ENCODE peak calls at places on chromosomes 11 and 22, in eight cellular contexts. One of them, this sample, is unnamed.

GRCh38 chr11:130211781-130212401 is 52.3 kb downstream of the ST14 start:
- DNase-seq in kidney epithelial cell: no peak
- DNase-seq in pancreas: peak
- DNase-seq in foreskin fibroblast: no peak
- DNase-seq in CD4-positive, alpha-beta T cell: no peak
- DNase-seq in lung: peak
- DNase-seq in brain microvascular endothelial cell: no peak
- DNase-seq in neural crest cell: no peak
- DNase-seq in this sample: peak

GRCh38 chr11:120403966-120404365 is 67.8 kb downstream of the ARHGEF12 start:
- DNase-seq in kidney epithelial cell: no peak
- DNase-seq in pancreas: no peak
- DNase-seq in foreskin fibroblast: no peak
- DNase-seq in CD4-positive, alpha-beta T cell: no peak
- DNase-seq in lung: no peak
- DNase-seq in brain microvascular endothelial cell: no peak
- DNase-seq in neural crest cell: no peak
- DNase-seq in this sample: no peak

GRCh38 chr22:47574551-47574950 is 812.1 kb downstream of the TBC1D22A start:
- DNase-seq in kidney epithelial cell: no peak
- DNase-seq in pancreas: no peak
- DNase-seq in foreskin fibroblast: no peak
- DNase-seq in CD4-positive, alpha-beta T cell: no peak
- DNase-seq in lung: no peak
- DNase-seq in brain microvascular endothelial cell: no peak
- DNase-seq in neural crest cell: no peak
- DNase-seq in this sample: no peak

GRCh38 chr22:19723990-19724827 is 870 bp downstream of the GP1BB start:
- DNase-seq in kidney epithelial cell: no peak
- DNase-seq in pancreas: peak
- DNase-seq in foreskin fibroblast: no peak
- DNase-seq in CD4-positive, alpha-beta T cell: no peak
- DNase-seq in lung: no peak
- DNase-seq in brain microvascular endothelial cell: no peak
- DNase-seq in neural crest cell: peak
- DNase-seq in this sample: no peak

GRCh38 chr11:17978553-17979287 is 34.1 kb downstream of the SERGEF start:
- DNase-seq in kidney epithelial cell: no peak
- DNase-seq in pancreas: peak
- DNase-seq in foreskin fibroblast: peak
- DNase-seq in CD4-positive, alpha-beta T cell: no peak
- DNase-seq in lung: no peak
- DNase-seq in brain microvascular endothelial cell: peak
- DNase-seq in neural crest cell: peak
- DNase-seq in this sample: no peak

GRCh38 chr22:47192106-47192650 is 429.7 kb downstream of the TBC1D22A start:
- DNase-seq in kidney epithelial cell: no peak
- DNase-seq in pancreas: peak
- DNase-seq in foreskin fibroblast: no peak
- DNase-seq in CD4-positive, alpha-beta T cell: no peak
- DNase-seq in lung: no peak
- DNase-seq in brain microvascular endothelial cell: no peak
- DNase-seq in neural crest cell: no peak
- DNase-seq in this sample: peak

GRCh38 chr11:57913713-57914704 is 109.7 kb upstream of the OR9Q1 start:
- DNase-seq in kidney epithelial cell: no peak
- DNase-seq in pancreas: no peak
- DNase-seq in foreskin fibroblast: no peak
- DNase-seq in CD4-positive, alpha-beta T cell: no peak
- DNase-seq in lung: no peak
- DNase-seq in brain microvascular endothelial cell: no peak
- DNase-seq in neural crest cell: no peak
- DNase-seq in this sample: no peak

GRCh38 chr11:11010624-11011127 is 152.8 kb upstream of the ZBED5 start:
- DNase-seq in kidney epithelial cell: no peak
- DNase-seq in pancreas: no peak
- DNase-seq in foreskin fibroblast: no peak
- DNase-seq in CD4-positive, alpha-beta T cell: no peak
- DNase-seq in lung: no peak
- DNase-seq in brain microvascular endothelial cell: peak
- DNase-seq in neural crest cell: no peak
- DNase-seq in this sample: no peak

GRCh38 chr22:24483966-24484545 is 11.1 kb upstream of the UPB1 start:
- DNase-seq in kidney epithelial cell: no peak
- DNase-seq in pancreas: no peak
- DNase-seq in foreskin fibroblast: no peak
- DNase-seq in CD4-positive, alpha-beta T cell: no peak
- DNase-seq in lung: no peak
- DNase-seq in brain microvascular endothelial cell: no peak
- DNase-seq in neural crest cell: no peak
- DNase-seq in this sample: no peak

GRCh38 chr11:11579012-11579755 is 42.6 kb downstream of the GALNT18 start:
- DNase-seq in kidney epithelial cell: no peak
- DNase-seq in pancreas: peak
- DNase-seq in foreskin fibroblast: no peak
- DNase-seq in CD4-positive, alpha-beta T cell: no peak
- DNase-seq in lung: peak
- DNase-seq in brain microvascular endothelial cell: no peak
- DNase-seq in neural crest cell: no peak
- DNase-seq in this sample: no peak

GRCh38 chr11:86942212-86942611 is 13.0 kb downstream of the FZD4 start:
- DNase-seq in kidney epithelial cell: no peak
- DNase-seq in pancreas: no peak
- DNase-seq in foreskin fibroblast: no peak
- DNase-seq in CD4-positive, alpha-beta T cell: no peak
- DNase-seq in lung: no peak
- DNase-seq in brain microvascular endothelial cell: no peak
- DNase-seq in neural crest cell: no peak
- DNase-seq in this sample: no peak

GRCh38 chr22:32809786-32810185 is 8.3 kb downstream of the TIMP3 start:
- DNase-seq in kidney epithelial cell: no peak
- DNase-seq in pancreas: no peak
- DNase-seq in foreskin fibroblast: no peak
- DNase-seq in CD4-positive, alpha-beta T cell: no peak
- DNase-seq in lung: no peak
- DNase-seq in brain microvascular endothelial cell: no peak
- DNase-seq in neural crest cell: no peak
- DNase-seq in this sample: no peak

GRCh38 chr11:111977141-111978027 is 40.2 kb downstream of the DIXDC1 start:
- DNase-seq in kidney epithelial cell: no peak
- DNase-seq in pancreas: peak
- DNase-seq in foreskin fibroblast: peak
- DNase-seq in CD4-positive, alpha-beta T cell: peak
- DNase-seq in lung: peak
- DNase-seq in brain microvascular endothelial cell: peak
- DNase-seq in neural crest cell: peak
- DNase-seq in this sample: no peak

GRCh38 chr11:128757235-128757711 is 63.4 kb downstream of the FLI1 start:
- DNase-seq in kidney epithelial cell: no peak
- DNase-seq in pancreas: no peak
- DNase-seq in foreskin fibroblast: no peak
- DNase-seq in CD4-positive, alpha-beta T cell: peak
- DNase-seq in lung: peak
- DNase-seq in brain microvascular endothelial cell: peak
- DNase-seq in neural crest cell: no peak
- DNase-seq in this sample: no peak
- TF ChIP-seq CTCF in kidney epithelial cell: no peak
- TF ChIP-seq CTCF in pancreas: no peak
- TF ChIP-seq CTCF in foreskin fibroblast: no peak
- TF ChIP-seq CTCF in CD4-positive, alpha-beta T cell: peak
- TF ChIP-seq CTCF in lung: peak
- TF ChIP-seq CTCF in brain microvascular endothelial cell: peak
- TF ChIP-seq CTCF in neural crest cell: no peak
- TF ChIP-seq CTCF in this sample: no peak

GRCh38 chr22:22784249-22785039 is 103.2 kb upstream of the IGLL5 start:
- DNase-seq in kidney epithelial cell: no peak
- DNase-seq in pancreas: no peak
- DNase-seq in foreskin fibroblast: no peak
- DNase-seq in CD4-positive, alpha-beta T cell: no peak
- DNase-seq in lung: no peak
- DNase-seq in brain microvascular endothelial cell: no peak
- DNase-seq in neural crest cell: no peak
- DNase-seq in this sample: no peak
- TF ChIP-seq CTCF in kidney epithelial cell: no peak
- TF ChIP-seq CTCF in pancreas: no peak
- TF ChIP-seq CTCF in foreskin fibroblast: no peak
- TF ChIP-seq CTCF in CD4-positive, alpha-beta T cell: no peak
- TF ChIP-seq CTCF in lung: no peak
- TF ChIP-seq CTCF in brain microvascular endothelial cell: no peak
- TF ChIP-seq CTCF in neural crest cell: no peak
- TF ChIP-seq CTCF in this sample: no peak

DNA sequence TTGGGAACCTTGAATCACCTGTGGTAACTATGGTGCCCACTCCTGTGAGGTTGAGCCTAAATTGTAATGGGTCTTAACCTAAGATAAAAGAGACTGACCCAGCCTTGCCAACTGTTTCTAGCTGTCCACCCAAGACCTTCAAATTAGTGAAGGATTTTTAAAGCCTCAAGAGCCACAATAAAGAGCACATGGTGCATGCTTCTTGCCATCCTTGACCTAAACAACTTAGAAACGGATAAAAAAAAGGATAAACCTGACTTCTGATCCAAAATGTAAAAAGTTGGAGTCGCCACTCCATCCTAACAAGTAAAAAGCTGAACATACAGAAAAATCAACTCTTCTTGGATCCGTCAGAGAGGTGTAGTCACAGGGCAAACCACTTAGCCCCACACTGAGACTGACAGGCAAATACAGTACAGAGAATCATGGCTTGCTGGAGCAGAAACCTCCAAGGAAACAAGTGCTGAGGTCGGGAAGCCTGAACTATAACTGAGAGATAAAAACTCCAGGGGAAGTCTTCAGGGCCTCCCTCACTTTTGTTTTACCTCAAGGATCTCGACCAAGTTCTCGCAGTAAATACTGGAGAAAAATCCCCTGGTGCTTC is 16.4 kb downstream of the ENTHD1 start:
- DNase-seq in kidney epithelial cell: no peak
- DNase-seq in pancreas: no peak
- DNase-seq in foreskin fibroblast: no peak
- DNase-seq in CD4-positive, alpha-beta T cell: no peak
- DNase-seq in lung: no peak
- DNase-seq in brain microvascular endothelial cell: no peak
- DNase-seq in neural crest cell: no peak
- DNase-seq in this sample: no peak
- TF ChIP-seq CTCF in kidney epithelial cell: no peak
- TF ChIP-seq CTCF in pancreas: no peak
- TF ChIP-seq CTCF in foreskin fibroblast: no peak
- TF ChIP-seq CTCF in CD4-positive, alpha-beta T cell: no peak
- TF ChIP-seq CTCF in lung: no peak
- TF ChIP-seq CTCF in brain microvascular endothelial cell: no peak
- TF ChIP-seq CTCF in neural crest cell: no peak
- TF ChIP-seq CTCF in this sample: no peak

GRCh38 chr11:1099519-1100355 is 25.1 kb downstream of the MUC2 start:
- DNase-seq in kidney epithelial cell: no peak
- DNase-seq in pancreas: peak
- DNase-seq in foreskin fibroblast: no peak
- DNase-seq in CD4-positive, alpha-beta T cell: no peak
- DNase-seq in lung: no peak
- DNase-seq in brain microvascular endothelial cell: no peak
- DNase-seq in neural crest cell: no peak
- DNase-seq in this sample: no peak
- TF ChIP-seq CTCF in kidney epithelial cell: no peak
- TF ChIP-seq CTCF in pancreas: no peak
- TF ChIP-seq CTCF in foreskin fibroblast: no peak
- TF ChIP-seq CTCF in CD4-positive, alpha-beta T cell: no peak
- TF ChIP-seq CTCF in lung: no peak
- TF ChIP-seq CTCF in brain microvascular endothelial cell: no peak
- TF ChIP-seq CTCF in neural crest cell: no peak
- TF ChIP-seq CTCF in this sample: no peak

DNA sequence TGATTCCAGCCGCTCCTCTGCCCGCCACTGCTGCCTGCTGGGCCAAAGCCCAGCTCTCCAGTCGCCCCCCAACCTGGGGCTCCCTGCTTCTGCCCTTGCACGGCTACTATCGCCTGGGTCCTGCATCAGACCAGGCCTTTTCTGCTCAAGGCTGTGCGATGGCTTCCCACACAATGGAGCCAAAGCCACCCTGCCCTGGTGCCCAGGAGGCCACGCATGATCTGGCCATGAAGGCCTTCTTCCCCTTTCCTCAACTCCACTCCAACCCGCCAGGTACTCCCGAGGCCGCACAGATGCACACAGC is 45.8 kb downstream of the SGSM3 start:
- DNase-seq in kidney epithelial cell: no peak
- DNase-seq in pancreas: no peak
- DNase-seq in foreskin fibroblast: no peak
- DNase-seq in CD4-positive, alpha-beta T cell: no peak
- DNase-seq in lung: no peak
- DNase-seq in brain microvascular endothelial cell: no peak
- DNase-seq in neural crest cell: no peak
- DNase-seq in this sample: no peak
- TF ChIP-seq CTCF in kidney epithelial cell: no peak
- TF ChIP-seq CTCF in pancreas: no peak
- TF ChIP-seq CTCF in foreskin fibroblast: no peak
- TF ChIP-seq CTCF in CD4-positive, alpha-beta T cell: no peak
- TF ChIP-seq CTCF in lung: no peak
- TF ChIP-seq CTCF in brain microvascular endothelial cell: no peak
- TF ChIP-seq CTCF in neural crest cell: no peak
- TF ChIP-seq CTCF in this sample: no peak

DNA sequence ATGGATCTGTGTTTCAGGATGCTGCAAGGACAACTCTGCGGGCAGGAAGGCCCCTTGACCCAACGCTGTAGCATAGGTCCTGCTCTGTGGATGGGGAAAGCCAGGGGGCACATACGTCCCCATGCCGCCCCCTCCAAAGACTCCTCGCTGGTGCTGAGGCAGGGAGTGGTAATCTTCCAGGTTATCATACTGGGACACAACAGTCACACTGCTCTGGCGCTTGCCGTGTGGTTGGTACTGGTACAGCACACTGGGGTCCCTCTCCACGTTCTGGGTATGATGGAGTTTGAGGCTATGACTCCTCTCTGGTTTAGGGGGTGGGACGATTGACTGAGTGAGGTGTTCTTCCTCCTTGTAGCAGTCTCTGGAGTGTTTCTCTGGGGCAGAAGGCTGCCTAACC is 26.2 kb upstream of the TP53AIP1 start:
- DNase-seq in kidney epithelial cell: no peak
- DNase-seq in pancreas: no peak
- DNase-seq in foreskin fibroblast: no peak
- DNase-seq in CD4-positive, alpha-beta T cell: no peak
- DNase-seq in lung: no peak
- DNase-seq in brain microvascular endothelial cell: no peak
- DNase-seq in neural crest cell: no peak
- DNase-seq in this sample: no peak
- TF ChIP-seq CTCF in kidney epithelial cell: no peak
- TF ChIP-seq CTCF in pancreas: no peak
- TF ChIP-seq CTCF in foreskin fibroblast: no peak
- TF ChIP-seq CTCF in CD4-positive, alpha-beta T cell: no peak
- TF ChIP-seq CTCF in lung: no peak
- TF ChIP-seq CTCF in brain microvascular endothelial cell: no peak
- TF ChIP-seq CTCF in neural crest cell: no peak
- TF ChIP-seq CTCF in this sample: no peak

GRCh38 chr22:17748555-17749353 is 25.5 kb downstream of the BID start:
- DNase-seq in kidney epithelial cell: no peak
- DNase-seq in pancreas: no peak
- DNase-seq in foreskin fibroblast: no peak
- DNase-seq in CD4-positive, alpha-beta T cell: no peak
- DNase-seq in lung: no peak
- DNase-seq in brain microvascular endothelial cell: no peak
- DNase-seq in neural crest cell: peak
- DNase-seq in this sample: no peak
- TF ChIP-seq CTCF in kidney epithelial cell: peak
- TF ChIP-seq CTCF in pancreas: no peak
- TF ChIP-seq CTCF in foreskin fibroblast: no peak
- TF ChIP-seq CTCF in CD4-positive, alpha-beta T cell: no peak
- TF ChIP-seq CTCF in lung: no peak
- TF ChIP-seq CTCF in brain microvascular endothelial cell: no peak
- TF ChIP-seq CTCF in neural crest cell: peak
- TF ChIP-seq CTCF in this sample: no peak

GRCh38 chr22:43088979-43089717 is at the start of gene TTLL1:
- DNase-seq in kidney epithelial cell: no peak
- DNase-seq in pancreas: peak
- DNase-seq in foreskin fibroblast: peak
- DNase-seq in CD4-positive, alpha-beta T cell: peak
- DNase-seq in lung: peak
- DNase-seq in brain microvascular endothelial cell: peak
- DNase-seq in neural crest cell: peak
- DNase-seq in this sample: peak
- TF ChIP-seq CTCF in kidney epithelial cell: no peak
- TF ChIP-seq CTCF in pancreas: no peak
- TF ChIP-seq CTCF in foreskin fibroblast: no peak
- TF ChIP-seq CTCF in CD4-positive, alpha-beta T cell: no peak
- TF ChIP-seq CTCF in lung: no peak
- TF ChIP-seq CTCF in brain microvascular endothelial cell: peak
- TF ChIP-seq CTCF in neural crest cell: no peak
- TF ChIP-seq CTCF in this sample: no peak